ENCODE peak calls at places on chromosomes 16 and 17, in seven cellular contexts. One of them, this sample, is unnamed.

GRCh38 chr16:22325598-22326368 is 28.6 kb downstream of the POLR3E start:
- DNase-seq in CD4-positive, alpha-beta T cell: no peak
- DNase-seq in SK-N-SH: no peak
- DNase-seq in IMR-90: no peak
- DNase-seq in H9: no peak
- DNase-seq in HCT116: no peak
- DNase-seq in heart left ventricle: no peak
- DNase-seq in this sample: peak; percentile 1

GRCh38 chr17:66450008-66450856 is 147.8 kb downstream of the PRKCA start:
- DNase-seq in CD4-positive, alpha-beta T cell: no peak
- DNase-seq in IMR-90: no peak
- DNase-seq in H9: no peak
- DNase-seq in heart left ventricle: no peak
- DNase-seq in HCT116: no peak
- DNase-seq in SK-N-SH: no peak
- DNase-seq in this sample: peak; percentile 74

GRCh38 chr17:41521574-41522261 is 3.0 kb upstream of the KRT15 start:
- DNase-seq in SK-N-SH: no peak
- DNase-seq in heart left ventricle: no peak
- DNase-seq in IMR-90: peak; percentile 91
- DNase-seq in CD4-positive, alpha-beta T cell: no peak
- DNase-seq in H9: peak; percentile 76
- DNase-seq in HCT116: peak; percentile 97
- DNase-seq in this sample: no peak

GRCh38 chr17:50201226-50201854 is at the start of gene COL1A1:
- DNase-seq in IMR-90: peak; percentile 90
- DNase-seq in SK-N-SH: peak; percentile 54
- DNase-seq in HCT116: no peak
- DNase-seq in heart left ventricle: peak; percentile 86
- DNase-seq in H9: peak; percentile 74
- DNase-seq in CD4-positive, alpha-beta T cell: no peak
- DNase-seq in this sample: no peak

GRCh38 chr17:80169784-80170500 is at the start of gene CARD14:
- DNase-seq in IMR-90: no peak
- DNase-seq in H9: peak; percentile 28
- DNase-seq in CD4-positive, alpha-beta T cell: no peak
- DNase-seq in heart left ventricle: no peak
- DNase-seq in HCT116: no peak
- DNase-seq in SK-N-SH: peak; percentile 24
- DNase-seq in this sample: no peak

GRCh38 chr16:31458073-31458834 is 1.0 kb upstream of the ARMC5 start:
- DNase-seq in HCT116: no peak
- DNase-seq in heart left ventricle: peak; percentile 44
- DNase-seq in SK-N-SH: peak; percentile 58
- DNase-seq in CD4-positive, alpha-beta T cell: peak; percentile 35
- DNase-seq in H9: peak; percentile 60
- DNase-seq in IMR-90: peak; percentile 45
- DNase-seq in this sample: peak; percentile 79

GRCh38 chr16:22232277-22233049 is 26.4 kb downstream of the EEF2K start:
- DNase-seq in H9: no peak
- DNase-seq in SK-N-SH: no peak
- DNase-seq in heart left ventricle: peak; percentile 58
- DNase-seq in IMR-90: peak; percentile 72
- DNase-seq in HCT116: peak; percentile 92
- DNase-seq in CD4-positive, alpha-beta T cell: no peak
- DNase-seq in this sample: no peak

GRCh38 chr17:66087073-66087472 is 104.9 kb downstream of the CEP112 start:
- DNase-seq in IMR-90: peak; percentile 21
- DNase-seq in HCT116: no peak
- DNase-seq in CD4-positive, alpha-beta T cell: no peak
- DNase-seq in H9: no peak
- DNase-seq in heart left ventricle: no peak
- DNase-seq in SK-N-SH: no peak
- DNase-seq in this sample: no peak

GRCh38 chr17:66348605-66349165 is 46.3 kb downstream of the PRKCA start:
- DNase-seq in CD4-positive, alpha-beta T cell: no peak
- DNase-seq in HCT116: peak; percentile 22
- DNase-seq in heart left ventricle: peak; percentile 36
- DNase-seq in IMR-90: peak; percentile 89
- DNase-seq in SK-N-SH: peak; percentile 48
- DNase-seq in H9: no peak
- DNase-seq in this sample: no peak

GRCh38 chr16:30472328-30472942 is at the start of gene ITGAL:
- DNase-seq in CD4-positive, alpha-beta T cell: peak; percentile 77
- DNase-seq in heart left ventricle: peak; percentile 52
- DNase-seq in H9: no peak
- DNase-seq in HCT116: no peak
- DNase-seq in SK-N-SH: no peak
- DNase-seq in IMR-90: no peak
- DNase-seq in this sample: peak; percentile 89

GRCh38 chr17:77898521-77899434 is 59.7 kb upstream of the TNRC6C start:
- DNase-seq in IMR-90: no peak
- DNase-seq in SK-N-SH: no peak
- DNase-seq in H9: no peak
- DNase-seq in CD4-positive, alpha-beta T cell: no peak
- DNase-seq in HCT116: no peak
- DNase-seq in heart left ventricle: no peak
- DNase-seq in this sample: no peak

GRCh38 chr17:43578699-43579569 is 32.8 kb upstream of the ETV4 start:
- DNase-seq in HCT116: no peak
- DNase-seq in CD4-positive, alpha-beta T cell: peak; percentile 6
- DNase-seq in SK-N-SH: peak; percentile 48
- DNase-seq in heart left ventricle: no peak
- DNase-seq in H9: peak; percentile 70
- DNase-seq in IMR-90: peak; percentile 85
- DNase-seq in this sample: no peak

GRCh38 chr17:80855196-80855967 is 136.3 kb upstream of the CHMP6 start:
- DNase-seq in heart left ventricle: no peak
- DNase-seq in SK-N-SH: no peak
- DNase-seq in H9: no peak
- DNase-seq in CD4-positive, alpha-beta T cell: no peak
- DNase-seq in HCT116: no peak
- DNase-seq in IMR-90: no peak
- DNase-seq in this sample: no peak

GRCh38 chr17:32277284-32277683 is 11.7 kb downstream of the RHBDL3 start:
- DNase-seq in CD4-positive, alpha-beta T cell: no peak
- DNase-seq in HCT116: no peak
- DNase-seq in H9: peak; percentile 79
- DNase-seq in heart left ventricle: no peak
- DNase-seq in SK-N-SH: no peak
- DNase-seq in IMR-90: peak; percentile 61
- DNase-seq in this sample: no peak

GRCh38 chr16:27398894-27399853 is 2.8 kb upstream of the IL21R start:
- DNase-seq in SK-N-SH: no peak
- DNase-seq in heart left ventricle: no peak
- DNase-seq in H9: no peak
- DNase-seq in CD4-positive, alpha-beta T cell: no peak
- DNase-seq in IMR-90: no peak
- DNase-seq in HCT116: no peak
- DNase-seq in this sample: no peak

GRCh38 chr17:18231156-18231555 is 5.7 kb downstream of the LLGL1 start:
- DNase-seq in H9: no peak
- DNase-seq in HCT116: no peak
- DNase-seq in IMR-90: no peak
- DNase-seq in CD4-positive, alpha-beta T cell: no peak
- DNase-seq in SK-N-SH: no peak
- DNase-seq in heart left ventricle: no peak
- DNase-seq in this sample: no peak

GRCh38 chr16:19765860-19766553 is 47.9 kb downstream of the IQCK start:
- DNase-seq in IMR-90: no peak
- DNase-seq in heart left ventricle: peak; percentile 47
- DNase-seq in CD4-positive, alpha-beta T cell: no peak
- DNase-seq in H9: no peak
- DNase-seq in HCT116: no peak
- DNase-seq in SK-N-SH: no peak
- DNase-seq in this sample: no peak

GRCh38 chr16:55572439-55572838 is 6.0 kb downstream of the CAPNS2 start:
- DNase-seq in H9: no peak
- DNase-seq in SK-N-SH: no peak
- DNase-seq in HCT116: no peak
- DNase-seq in heart left ventricle: no peak
- DNase-seq in CD4-positive, alpha-beta T cell: no peak
- DNase-seq in IMR-90: no peak
- DNase-seq in this sample: no peak

GRCh38 chr16:49462989-49463371 is 89.4 kb downstream of the C16orf78 start:
- DNase-seq in SK-N-SH: no peak
- DNase-seq in IMR-90: no peak
- DNase-seq in heart left ventricle: no peak
- DNase-seq in HCT116: no peak
- DNase-seq in H9: peak; percentile 24
- DNase-seq in CD4-positive, alpha-beta T cell: no peak
- DNase-seq in this sample: peak; percentile 88

GRCh38 chr17:41705271-41705991 is 6.7 kb upstream of the GAST start:
- DNase-seq in heart left ventricle: no peak
- DNase-seq in H9: peak; percentile 73
- DNase-seq in CD4-positive, alpha-beta T cell: no peak
- DNase-seq in IMR-90: peak; percentile 73
- DNase-seq in SK-N-SH: no peak
- DNase-seq in HCT116: no peak
- DNase-seq in this sample: no peak

GRCh38 chr16:69182730-69183416 is 4.1 kb upstream of the SNTB2 start:
- DNase-seq in IMR-90: no peak
- DNase-seq in CD4-positive, alpha-beta T cell: no peak
- DNase-seq in heart left ventricle: no peak
- DNase-seq in HCT116: no peak
- DNase-seq in H9: no peak
- DNase-seq in SK-N-SH: no peak
- DNase-seq in this sample: no peak

GRCh38 chr16:89602273-89602951 is 11.0 kb upstream of the DPEP1 start:
- DNase-seq in IMR-90: peak; percentile 91
- DNase-seq in SK-N-SH: peak; percentile 72
- DNase-seq in CD4-positive, alpha-beta T cell: peak; percentile 35
- DNase-seq in HCT116: peak; percentile 24
- DNase-seq in H9: peak; percentile 70
- DNase-seq in heart left ventricle: peak; percentile 63
- DNase-seq in this sample: peak; percentile 67
- TF ChIP-seq CTCF in IMR-90: no peak
- TF ChIP-seq CTCF in SK-N-SH: no peak
- TF ChIP-seq CTCF in CD4-positive, alpha-beta T cell: no peak
- TF ChIP-seq CTCF in HCT116: no peak
- TF ChIP-seq CTCF in H9: no peak
- TF ChIP-seq CTCF in heart left ventricle: no peak
- TF ChIP-seq CTCF in this sample: no peak

DNA sequence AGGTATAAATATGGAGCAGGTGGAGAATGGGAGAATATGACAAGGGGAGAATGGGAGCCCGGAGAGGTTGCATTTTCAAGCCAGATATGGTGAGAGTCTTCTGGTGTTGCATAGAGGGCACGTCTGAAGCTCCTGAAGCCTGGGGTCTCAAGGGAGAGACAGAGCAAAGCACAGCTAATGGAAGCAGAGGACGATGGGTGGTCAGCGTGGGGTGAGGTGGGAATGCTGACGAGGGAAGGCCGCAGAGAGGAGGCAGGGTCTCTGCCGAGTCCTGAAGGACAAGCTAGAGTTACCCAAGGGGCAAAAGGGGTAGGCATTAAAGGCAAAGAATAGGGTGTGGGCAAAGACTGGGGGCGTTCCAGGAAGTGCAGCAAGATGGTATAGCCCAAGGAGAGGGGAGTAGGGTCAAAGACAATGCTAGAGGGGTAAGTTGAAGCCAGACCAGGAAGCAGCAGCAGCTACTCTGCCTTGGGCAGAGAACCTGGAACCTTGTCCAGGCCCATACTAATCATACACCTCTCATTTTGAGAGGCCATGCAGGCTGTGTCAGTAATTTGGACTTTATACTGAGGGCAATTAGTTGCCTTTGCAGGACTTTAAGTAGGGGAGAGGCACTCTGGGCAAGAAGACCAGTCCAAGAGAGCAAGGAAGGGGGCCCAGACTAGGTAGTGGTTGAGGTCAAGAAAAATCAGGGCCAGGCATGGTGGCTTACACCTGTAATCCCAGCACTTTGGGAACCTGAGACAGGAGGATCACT is 2.7 kb downstream of the OTOP3 start:
- DNase-seq in HCT116: no peak
- DNase-seq in CD4-positive, alpha-beta T cell: no peak
- DNase-seq in SK-N-SH: no peak
- DNase-seq in IMR-90: no peak
- DNase-seq in heart left ventricle: no peak
- DNase-seq in H9: no peak
- DNase-seq in this sample: no peak
- H3K27ac ChIP-seq in HCT116: no peak overlapping the region
- H3K27ac ChIP-seq in CD4-positive, alpha-beta T cell: no peak overlapping the region
- H3K27ac ChIP-seq in SK-N-SH: no peak overlapping the region
- H3K27ac ChIP-seq in IMR-90: no peak overlapping the region
- H3K27ac ChIP-seq in heart left ventricle: no peak overlapping the region
- H3K27ac ChIP-seq in H9: no peak overlapping the region
- H3K27ac ChIP-seq in this sample: no peak overlapping the region

DNA sequence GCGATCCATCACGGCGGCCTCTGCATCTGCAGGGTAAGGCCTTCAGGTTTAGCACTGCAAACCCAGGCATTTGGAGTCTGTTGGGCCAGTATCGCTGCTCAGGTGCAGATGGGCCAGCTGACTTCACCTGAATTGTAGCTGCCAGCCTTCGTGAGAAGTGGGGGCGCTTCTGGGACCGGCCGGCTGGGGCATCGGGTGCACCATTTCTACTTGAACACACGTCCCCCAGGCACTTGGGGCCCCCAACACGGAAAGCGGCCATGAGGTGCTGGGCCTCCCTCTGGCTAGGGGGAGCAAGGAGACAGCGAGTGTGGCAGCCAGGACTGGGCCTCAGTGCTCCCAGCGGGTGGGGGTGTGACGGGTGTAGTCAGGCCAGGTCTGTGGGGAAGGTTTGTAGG is 767.6 kb downstream of the KCNJ18 start:
- DNase-seq in IMR-90: no peak
- DNase-seq in CD4-positive, alpha-beta T cell: no peak
- DNase-seq in HCT116: no peak
- DNase-seq in heart left ventricle: no peak
- DNase-seq in SK-N-SH: no peak
- DNase-seq in H9: no peak
- DNase-seq in this sample: no peak
- H3K9me3 ChIP-seq in IMR-90: peaks cover 19% of the 10 kb centered on the region
- H3K9me3 ChIP-seq in CD4-positive, alpha-beta T cell: peaks cover 4% of the 10 kb centered on the region
- H3K9me3 ChIP-seq in HCT116: no peaks in the 10 kb centered on the region
- H3K9me3 ChIP-seq in heart left ventricle: no peaks in the 10 kb centered on the region
- H3K9me3 ChIP-seq in SK-N-SH: no peaks in the 10 kb centered on the region
- H3K9me3 ChIP-seq in H9: peaks cover 88% of the 10 kb centered on the region
- H3K9me3 ChIP-seq in this sample: peaks cover 5% of the 10 kb centered on the region

GRCh38 chr16:23949630-23950290 is 114.0 kb downstream of the PRKCB start:
- DNase-seq in HCT116: no peak
- DNase-seq in IMR-90: no peak
- DNase-seq in CD4-positive, alpha-beta T cell: peak; percentile 69
- DNase-seq in H9: no peak
- DNase-seq in SK-N-SH: no peak
- DNase-seq in heart left ventricle: no peak
- DNase-seq in this sample: peak; percentile 92
- TF ChIP-seq CTCF in HCT116: no peak
- TF ChIP-seq CTCF in IMR-90: no peak
- TF ChIP-seq CTCF in CD4-positive, alpha-beta T cell: no peak
- TF ChIP-seq CTCF in H9: no peak
- TF ChIP-seq CTCF in SK-N-SH: no peak
- TF ChIP-seq CTCF in heart left ventricle: no peak
- TF ChIP-seq CTCF in this sample: no peak

This sample was measured in DND-41.